ENCODE peak calls at places on chromosomes 13 and 19, in ten cellular contexts. L is aorta; F is CD8-positive, alpha-beta memory T cell; R is posterior cingulate gyrus; B is psoas muscle; X is 8988T; H is adrenal gland; G is ascending aorta; J is GM23248; Y is cardiac muscle cell. E is an unnamed sample.

GRCh38 chr13:113963376-113963775 is 10.5 kb downstream of the C13orf46 start:
- DNase-seq in L (peak; percentile 60), R (no peak), F (no peak), X (no peak), G (no peak), J (no peak), Y (no peak), B (peak; percentile 34), H (no peak), E (no peak)

GRCh38 chr13:113158946-113159345 is 498 bp downstream of the PROZ start:
- DNase-seq in X (no peak), F (no peak), G (no peak), H (no peak), R (no peak), L (no peak), Y (no peak), J (no peak), B (no peak), E (no peak)

GRCh38 chr13:52738719-52739467 is 727 bp downstream of the CNMD start:
- DNase-seq in Y (peak; percentile 3), L (no peak), H (no peak), R (peak; percentile 40), F (no peak), X (no peak), B (no peak), J (peak; percentile 3), G (no peak), E (no peak)

GRCh38 chr13:51679616-51680015 is 95.4 kb downstream of the WDFY2 start:
- DNase-seq in F (no peak), J (no peak), Y (no peak), X (no peak), H (no peak), B (no peak), G (no peak), L (no peak), R (no peak), E (no peak)

GRCh38 chr19:13619203-13619632 is 112.9 kb upstream of the CACNA1A start:
- DNase-seq in R (no peak), L (no peak), Y (peak; percentile 5), F (no peak), X (no peak), J (peak; percentile 82), B (no peak), G (no peak), H (no peak), E (no peak)

GRCh38 chr13:50126378-50127016 is 111.3 kb downstream of the KCNRG start:
- DNase-seq in R (no peak), L (no peak), G (no peak), X (no peak), H (no peak), Y (peak; percentile 52), B (peak; percentile 56), J (peak; percentile 60), F (no peak), E (no peak)

GRCh38 chr13:24654741-24655140 is 25.5 kb upstream of the ATP12A start:
- DNase-seq in Y (peak; percentile 47), J (peak; percentile 60), F (no peak), H (no peak), L (no peak), X (no peak), B (no peak), R (no peak), G (no peak), E (no peak)

GRCh38 chr19:44738603-44739585 is 9.6 kb upstream of the BCL3 start:
- DNase-seq in H (no peak), L (no peak), R (no peak), Y (no peak), X (no peak), J (peak; percentile 53), G (no peak), B (no peak), F (no peak), E (no peak)

GRCh38 chr19:7528192-7528519 is 5.7 kb downstream of the MCOLN1 start:
- DNase-seq in G (no peak), B (no peak), J (no peak), F (no peak), R (no peak), Y (no peak), H (no peak), X (no peak), L (no peak), E (no peak)

GRCh38 chr13:50911051-50911690 is 1.6 kb downstream of the RNASEH2B start:
- DNase-seq in B (no peak), J (peak; percentile 39), L (no peak), X (no peak), G (no peak), R (no peak), Y (peak; percentile 17), F (no peak), H (no peak), E (no peak)

E was measured in tibial artery.